ENCODE peak calls at places on chromosomes 11 and 22, in six cellular contexts. One of them, this sample, is unnamed.

GRCh38 chr11:26134481-26135355 is 197.2 kb upstream of the ANO3 start:
- DNase-seq in CD8-positive, alpha-beta memory T cell: no peak
- DNase-seq in AG04450: no peak
- DNase-seq in T-helper 1 cell: no peak
- DNase-seq in M059J: no peak
- DNase-seq in keratinocyte: no peak
- DNase-seq in this sample: peak

GRCh38 chr22:29689201-29689871 is 30.5 kb upstream of the CABP7 start:
- DNase-seq in CD8-positive, alpha-beta memory T cell: no peak
- DNase-seq in AG04450: no peak
- DNase-seq in T-helper 1 cell: no peak
- DNase-seq in M059J: no peak
- DNase-seq in keratinocyte: no peak
- DNase-seq in this sample: no peak

GRCh38 chr11:70861534-70861933 is 390.8 kb downstream of the SHANK2 start:
- DNase-seq in CD8-positive, alpha-beta memory T cell: no peak
- DNase-seq in AG04450: no peak
- DNase-seq in T-helper 1 cell: no peak
- DNase-seq in M059J: no peak
- DNase-seq in keratinocyte: no peak
- DNase-seq in this sample: no peak

GRCh38 chr22:32725369-32725988 is 76.0 kb upstream of the TIMP3 start:
- DNase-seq in CD8-positive, alpha-beta memory T cell: no peak
- DNase-seq in AG04450: no peak
- DNase-seq in T-helper 1 cell: no peak
- DNase-seq in M059J: no peak
- DNase-seq in keratinocyte: no peak
- DNase-seq in this sample: no peak

GRCh38 chr11:86952933-86953637 is 2.1 kb downstream of the FZD4 start:
- DNase-seq in CD8-positive, alpha-beta memory T cell: no peak
- DNase-seq in AG04450: no peak
- DNase-seq in T-helper 1 cell: no peak
- DNase-seq in M059J: peak
- DNase-seq in keratinocyte: no peak
- DNase-seq in this sample: no peak

GRCh38 chr11:12088047-12088481 is 22.3 kb upstream of the MICAL2 start:
- DNase-seq in CD8-positive, alpha-beta memory T cell: no peak
- DNase-seq in AG04450: no peak
- DNase-seq in T-helper 1 cell: no peak
- DNase-seq in M059J: peak
- DNase-seq in keratinocyte: no peak
- DNase-seq in this sample: no peak

GRCh38 chr11:68445531-68446035 is 15.0 kb upstream of the PPP6R3 start:
- DNase-seq in CD8-positive, alpha-beta memory T cell: no peak
- DNase-seq in AG04450: no peak
- DNase-seq in T-helper 1 cell: no peak
- DNase-seq in M059J: no peak
- DNase-seq in keratinocyte: no peak
- DNase-seq in this sample: no peak

GRCh38 chr22:34885852-34886251 is 180.1 kb upstream of the ISX start:
- DNase-seq in CD8-positive, alpha-beta memory T cell: no peak
- DNase-seq in AG04450: no peak
- DNase-seq in T-helper 1 cell: no peak
- DNase-seq in M059J: no peak
- DNase-seq in keratinocyte: peak
- DNase-seq in this sample: no peak

GRCh38 chr22:17366830-17367229 is 2.4 kb upstream of the CECR2 start:
- DNase-seq in CD8-positive, alpha-beta memory T cell: peak
- DNase-seq in AG04450: no peak
- DNase-seq in T-helper 1 cell: no peak
- DNase-seq in M059J: no peak
- DNase-seq in keratinocyte: no peak
- DNase-seq in this sample: peak

GRCh38 chr22:20946080-20946986 is 20.7 kb upstream of the AIFM3 start:
- DNase-seq in CD8-positive, alpha-beta memory T cell: no peak
- DNase-seq in AG04450: no peak
- DNase-seq in T-helper 1 cell: no peak
- DNase-seq in M059J: peak
- DNase-seq in keratinocyte: no peak
- DNase-seq in this sample: no peak

GRCh38 chr11:17703951-17704350 is 15.4 kb upstream of the MYOD1 start:
- DNase-seq in CD8-positive, alpha-beta memory T cell: no peak
- DNase-seq in AG04450: no peak
- DNase-seq in T-helper 1 cell: no peak
- DNase-seq in M059J: no peak
- DNase-seq in keratinocyte: no peak
- DNase-seq in this sample: no peak

GRCh38 chr11:106695506-106695905 is 322.8 kb downstream of the GUCY1A2 start:
- DNase-seq in CD8-positive, alpha-beta memory T cell: no peak
- DNase-seq in AG04450: peak
- DNase-seq in T-helper 1 cell: no peak
- DNase-seq in M059J: peak
- DNase-seq in keratinocyte: no peak
- DNase-seq in this sample: no peak

GRCh38 chr11:57359396-57359795 is 21.2 kb downstream of the P2RX3 start:
- DNase-seq in CD8-positive, alpha-beta memory T cell: no peak
- DNase-seq in AG04450: no peak
- DNase-seq in T-helper 1 cell: no peak
- DNase-seq in M059J: no peak
- DNase-seq in keratinocyte: no peak
- DNase-seq in this sample: no peak

GRCh38 chr22:50136431-50137047 is 34.0 kb upstream of the PANX2 start:
- DNase-seq in CD8-positive, alpha-beta memory T cell: no peak
- DNase-seq in AG04450: no peak
- DNase-seq in T-helper 1 cell: no peak
- DNase-seq in M059J: no peak
- DNase-seq in keratinocyte: no peak
- DNase-seq in this sample: no peak